ENCODE peak calls at places on chromosomes 2 and 18, in six cellular contexts. Z, Q, O, H, L and P are unnamed samples.

GRCh38 chr2:128304715-128305554 is 13.7 kb downstream of the HS6ST1 start:
- DNase-seq in H (peak), Q (peak), Z (peak), O (no peak), L (peak), P (no peak)

GRCh38 chr2:166419616-166419934 is 43.8 kb upstream of the SCN9A start:
- DNase-seq in Z (no peak), H (no peak), O (no peak), Q (peak), L (peak), P (peak)

GRCh38 chr2:14261771-14262170 is 370.7 kb upstream of the LRATD1 start:
- DNase-seq in Q (no peak), Z (no peak), L (no peak), O (no peak), H (no peak), P (no peak)

GRCh38 chr2:80467262-80467811 is 162.8 kb upstream of the LRRTM1 start:
- DNase-seq in Z (no peak), Q (no peak), L (no peak), H (no peak), O (no peak), P (no peak)

GRCh38 chr2:219125225-219125885 is 35.3 kb downstream of the NHEJ1 start:
- DNase-seq in O (no peak), H (peak), Q (no peak), Z (peak), L (peak), P (peak)

GRCh38 chr2:58045580-58046334 is 849 bp upstream of the VRK2 start:
- DNase-seq in Z (no peak), O (peak), Q (no peak), H (no peak), L (no peak), P (peak)

GRCh38 chr18:36303203-36303844 is 5.8 kb downstream of the FHOD3 start:
- DNase-seq in Q (no peak), H (no peak), O (no peak), L (no peak), Z (no peak), P (no peak)

GRCh38 chr2:227939271-227940027 is 68.0 kb downstream of the DAW1 start:
- DNase-seq in O (no peak), H (no peak), Z (peak), Q (peak), L (peak), P (peak)

GRCh38 chr2:180761224-180761623 is 219.2 kb upstream of the UBE2E3 start:
- DNase-seq in Q (peak), O (no peak), H (no peak), L (peak), Z (no peak), P (peak)

GRCh38 chr2:240363718-240364581 is 71.5 kb upstream of the GPC1 start:
- DNase-seq in Q (no peak), H (no peak), Z (no peak), O (no peak), L (no peak), P (no peak)

GRCh38 chr2:133489641-133490411 is 78.4 kb downstream of the NCKAP5 start:
- DNase-seq in O (no peak), L (peak), Q (no peak), Z (no peak), H (no peak), P (no peak)

GRCh38 chr2:39648574-39648973 is 17.1 kb upstream of the TMEM178A start:
- DNase-seq in Q (no peak), L (no peak), Z (no peak), H (no peak), O (no peak), P (no peak)

GRCh38 chr18:7955175-7955574 is 388.1 kb downstream of the PTPRM start:
- DNase-seq in Z (no peak), Q (no peak), H (no peak), L (no peak), O (no peak), P (no peak)

GRCh38 chr2:44635725-44636124 is 274.0 kb downstream of the CAMKMT start:
- DNase-seq in O (no peak), H (no peak), Z (no peak), Q (peak), L (no peak), P (no peak)

GRCh38 chr2:71856709-71857525 is 290.7 kb downstream of the CYP26B1 start:
- DNase-seq in Z (peak), O (no peak), Q (peak), L (no peak), H (no peak), P (peak)

GRCh38 chr2:238558456-238559099 is 131.9 kb downstream of the ASB1 start:
- DNase-seq in Q (no peak), H (no peak), Z (no peak), O (no peak), L (no peak), P (no peak)

GRCh38 chr2:236174608-236175001 is 6.4 kb upstream of the GBX2 start:
- DNase-seq in Q (no peak), O (no peak), L (no peak), Z (no peak), H (no peak), P (no peak)

GRCh38 chr2:162403884-162404283 is 60.0 kb downstream of the GCA start:
- DNase-seq in L (peak), H (no peak), Z (peak), Q (peak), O (no peak), P (no peak)

GRCh38 chr18:12029786-12030571 is 48.7 kb downstream of the IMPA2 start:
- DNase-seq in O (no peak), Q (no peak), Z (no peak), H (no peak), L (no peak), P (no peak)

GRCh38 chr18:11183621-11184020 is 34.3 kb upstream of the PIEZO2 start:
- DNase-seq in L (peak), Z (no peak), H (no peak), O (no peak), Q (no peak), P (no peak)

GRCh38 chr2:6793371-6793770 is 72.3 kb downstream of the CMPK2 start:
- DNase-seq in Q (no peak), Z (no peak), O (no peak), L (peak), H (no peak), P (peak)

GRCh38 chr2:128520787-128521186 is 202.1 kb upstream of the HS6ST1 start:
- DNase-seq in Q (no peak), H (no peak), O (no peak), Z (no peak), L (no peak), P (peak)

GRCh38 chr18:7177131-7177744 is 53.7 kb upstream of the LRRC30 start:
- DNase-seq in Z (peak), H (no peak), O (no peak), L (peak), Q (peak), P (peak)

GRCh38 chr2:171416009-171416926 is 17.5 kb downstream of the METTL8 start:
- DNase-seq in L (peak), Q (peak), H (peak), Z (peak), O (peak), P (peak)

GRCh38 chr2:9975805-9976447 is 24.4 kb downstream of the GRHL1 start:
- DNase-seq in L (peak), H (no peak), Z (peak), Q (peak), O (no peak), P (peak)

GRCh38 chr2:129934044-129934822 is 45.2 kb upstream of the RAB6C start:
- DNase-seq in H (no peak), Q (no peak), Z (no peak), L (no peak), O (no peak), P (no peak)

GRCh38 chr2:43481927-43482542 is 113.8 kb downstream of the THADA start:
- DNase-seq in O (no peak), Q (no peak), H (no peak), Z (no peak), L (no peak), P (no peak)

GRCh38 chr2:127415593-127416485 is 2.4 kb upstream of the PROC start:
- DNase-seq in L (no peak), Z (no peak), H (peak), Q (peak), O (peak), P (peak)

GRCh38 chr2:36965751-36966369 is 476 bp downstream of the STRN start:
- DNase-seq in Z (peak), H (peak), Q (peak), L (no peak), O (peak), P (peak)

GRCh38 chr18:74791501-74792188 is 194.0 kb downstream of the ZNF407 start:
- DNase-seq in Q (no peak), Z (no peak), L (no peak), O (no peak), H (no peak), P (no peak)

GRCh38 chr2:98586466-98587140 is 21.7 kb downstream of the COA5 start:
- DNase-seq in Z (no peak), H (no peak), Q (no peak), O (no peak), L (no peak), P (no peak)

GRCh38 chr18:57497372-57498294 is 62.5 kb downstream of the ONECUT2 start:
- DNase-seq in H (no peak), O (no peak), Q (no peak), Z (peak), L (peak), P (no peak)

GRCh38 chr2:5123597-5124196 is 568.5 kb upstream of the SOX11 start:
- DNase-seq in H (no peak), Z (no peak), Q (no peak), L (no peak), O (no peak), P (no peak)

GRCh38 chr2:24886114-24886501 is 33.9 kb downstream of the ADCY3 start:
- DNase-seq in L (no peak), Z (no peak), O (no peak), Q (peak), H (no peak), P (no peak)

GRCh38 chr2:26968001-26968400 is 2.4 kb upstream of the MAPRE3 start:
- DNase-seq in Z (no peak), L (no peak), H (peak), Q (no peak), O (no peak), P (no peak)

GRCh38 chr18:54444309-54444914 is 86.7 kb downstream of the C18orf54 start:
- DNase-seq in Z (peak), H (peak), L (peak), Q (peak), O (no peak), P (peak)

DNA sequence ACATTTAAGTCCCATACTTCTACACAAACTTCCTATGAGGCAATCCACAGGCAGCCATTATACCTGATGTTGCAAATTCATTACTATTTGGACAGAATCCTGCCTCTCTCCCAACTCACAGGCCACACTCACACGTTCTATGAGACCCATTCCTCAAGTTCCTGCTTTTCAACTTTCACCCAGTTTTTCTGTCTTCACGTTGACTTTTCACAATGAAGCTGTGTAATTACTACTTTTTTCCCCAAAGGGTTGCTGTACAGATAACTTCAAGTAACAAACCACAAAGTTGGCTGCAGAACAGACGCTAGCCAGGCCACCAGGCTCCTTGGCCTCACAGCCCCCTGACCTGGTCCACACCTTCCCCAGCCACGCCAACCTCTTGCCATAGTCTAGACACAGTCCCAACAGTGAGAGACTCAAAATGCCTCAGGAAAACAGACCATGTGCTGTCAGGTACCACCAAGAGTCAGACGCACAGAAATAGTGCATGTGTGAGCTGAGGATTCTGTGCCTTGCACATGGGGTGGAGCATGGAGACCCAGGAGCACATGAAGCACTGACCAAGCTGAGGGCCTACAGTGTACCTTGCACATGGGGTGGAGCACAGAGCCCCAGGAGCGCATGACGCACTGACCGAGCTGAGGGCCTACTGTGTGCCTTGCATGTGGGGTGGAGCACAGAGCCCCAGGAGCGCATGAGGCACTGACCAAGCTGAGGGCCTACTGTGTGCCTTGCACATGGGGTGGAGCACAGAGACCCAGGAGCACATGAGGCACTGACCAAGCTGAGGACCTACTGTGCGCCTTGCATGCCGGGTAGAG is 61.0 kb downstream of the EIPR1 start:
- DNase-seq in Z (no peak), L (no peak), H (no peak), O (no peak), Q (no peak), P (peak)
- TF ChIP-seq POLR2A in Z (no peak), L (no peak), H (no peak), O (no peak), Q (no peak), P (no peak)

DNA sequence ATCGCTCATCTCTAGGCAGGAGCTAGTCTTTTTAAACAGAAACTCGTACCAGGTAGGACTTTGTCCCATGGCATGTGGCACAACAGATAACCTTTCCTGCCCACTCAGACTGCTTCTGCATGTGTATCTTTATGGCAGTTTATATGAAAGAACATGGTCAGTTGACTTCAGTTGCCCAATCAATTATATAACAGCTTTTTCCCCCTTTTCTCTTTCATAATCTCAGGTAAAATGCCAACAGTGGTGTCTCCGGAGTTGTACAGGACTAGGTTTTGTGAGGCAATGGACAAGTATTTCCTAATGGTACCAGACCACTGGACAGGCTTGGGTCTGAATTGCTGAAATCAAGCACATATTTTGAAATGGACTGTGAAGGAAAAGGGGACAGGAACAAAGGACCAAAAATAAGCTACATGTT is 51.6 kb upstream of the PTH2R start:
- DNase-seq in H (no peak), Q (no peak), Z (no peak), O (no peak), L (no peak), P (no peak)
- TF ChIP-seq POLR2A in H (no peak), Q (no peak), Z (no peak), O (no peak), L (no peak), P (no peak)

GRCh38 chr18:23902396-23902795 is 112.2 kb upstream of the TTC39C start:
- DNase-seq in O (no peak), H (no peak), Z (no peak), L (no peak), Q (no peak), P (no peak)
- TF ChIP-seq POLR2A in O (no peak), H (no peak), Z (no peak), L (no peak), Q (no peak), P (no peak)

DNA sequence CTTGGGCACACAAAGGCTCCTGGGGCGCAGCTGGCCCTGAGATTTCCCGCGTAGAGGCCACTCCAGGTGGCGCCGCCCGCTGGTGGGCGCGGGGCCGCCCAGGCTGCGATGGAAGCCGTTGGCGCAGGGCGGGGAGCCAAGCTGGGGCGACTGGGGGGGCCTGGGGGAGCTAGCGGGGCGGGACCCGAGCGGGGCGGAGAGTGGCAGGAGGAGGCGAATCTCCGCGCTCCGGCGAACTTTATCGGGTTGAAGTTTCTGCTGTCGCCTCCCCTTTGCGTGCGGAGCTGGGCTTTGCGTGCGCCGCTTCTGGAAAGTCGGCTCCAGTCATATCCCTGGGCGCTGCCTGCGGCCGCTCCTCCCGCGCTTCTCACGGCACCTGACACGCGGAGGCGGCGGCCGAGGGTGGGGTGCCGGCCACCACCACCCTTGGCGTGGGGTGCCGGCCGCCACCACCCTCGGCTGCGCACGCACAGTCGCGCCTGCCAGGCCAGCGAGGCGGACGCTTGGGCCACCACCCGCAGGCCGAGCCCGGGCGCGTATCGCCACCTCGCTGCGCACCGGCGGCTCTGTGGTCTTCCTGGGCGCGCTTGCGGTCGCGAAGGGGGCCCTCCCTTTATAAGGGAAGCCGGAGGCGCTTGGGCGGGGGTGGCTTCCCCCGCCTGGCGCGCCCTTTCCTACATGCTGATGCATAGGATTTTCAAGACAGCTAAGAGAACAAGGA is 919 bp upstream of the CYP1B1 start:
- DNase-seq in Q (no peak), Z (peak), H (peak), L (peak), O (no peak), P (peak)
- TF ChIP-seq POLR2A in Q (no peak), Z (peak), H (no peak), L (peak), O (no peak), P (no peak)